ENCODE peak calls at places on chromosome 18, in four cellular contexts. D is tibial nerve, P is keratinocyte, H is A673. B is an unnamed sample.

GRCh38 chr18:42245137-42245536 is 290.1 kb downstream of the PIK3C3 start:
- DNase-seq in D (no peak), P (no peak), H (no peak), B (no peak)

GRCh38 chr18:57957210-57957609 is 86.8 kb upstream of the NEDD4L start:
- DNase-seq in D (no peak), P (no peak), H (no peak), B (no peak)

GRCh38 chr18:70232251-70232650 is 26.8 kb upstream of the RTTN start:
- DNase-seq in D (no peak), P (no peak), H (no peak), B (no peak)

GRCh38 chr18:63131106-63131943 is 188.2 kb downstream of the BCL2 start:
- DNase-seq in D (peak; percentile 88), P (no peak), H (peak; percentile 61), B (peak; percentile 36)

GRCh38 chr18:63762518-63762917 is 12.7 kb upstream of the SERPINB7 start:
- DNase-seq in D (no peak), P (no peak), H (no peak), B (no peak)

GRCh38 chr18:27605107-27605834 is 420.2 kb upstream of the CHST9 start:
- DNase-seq in D (peak; percentile 60), P (peak; percentile 33), H (peak; percentile 81), B (no peak)

GRCh38 chr18:56089607-56090258 is 501.7 kb upstream of the TCF4 start:
- DNase-seq in D (no peak), P (no peak), H (no peak), B (no peak)

GRCh38 chr18:22814329-22814703 is 118.8 kb upstream of the RBBP8 start:
- DNase-seq in D (no peak), P (no peak), H (no peak), B (no peak)

GRCh38 chr18:38369772-38370690 is 804.4 kb upstream of the CELF4 start:
- DNase-seq in D (no peak), P (no peak), H (no peak), B (no peak)

GRCh38 chr18:63763831-63764600 is 11.2 kb upstream of the SERPINB7 start:
- DNase-seq in D (no peak), P (no peak), H (no peak), B (no peak)

GRCh38 chr18:39786477-39786876 is 2168.6 kb upstream of the PIK3C3 start:
- DNase-seq in D (no peak), P (no peak), H (no peak), B (no peak)

GRCh38 chr18:47263197-47263827 is 11.9 kb upstream of the SKOR2 start:
- DNase-seq in D (no peak), P (no peak), H (no peak), B (no peak)
- TF ChIP-seq CTCF in D (no peak), P (no peak), H (peak; percentile 66), B (no peak)

DNA sequence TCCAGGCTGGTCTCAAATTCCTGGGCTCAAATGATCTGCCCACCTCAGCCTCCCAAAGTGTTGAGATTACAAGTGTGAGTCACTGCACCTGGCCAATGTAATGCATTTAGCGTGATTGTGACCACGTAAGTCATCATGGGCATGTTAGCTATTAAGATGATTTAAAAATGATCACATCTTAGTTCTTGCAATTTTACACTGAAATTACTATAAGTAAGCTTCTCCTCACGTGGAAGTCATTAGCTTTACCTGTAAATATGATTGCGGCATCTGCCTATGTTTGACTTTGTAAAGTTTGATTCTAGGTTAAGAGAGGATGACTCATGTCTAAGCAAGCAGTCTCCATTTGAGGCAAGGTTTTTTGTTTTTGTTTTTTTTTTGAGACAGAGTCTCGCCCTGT is 85.5 kb downstream of the PMAIP1 start:
- DNase-seq in D (no peak), P (no peak), H (no peak), B (no peak)
- H3K4me3 ChIP-seq in D (no peak overlapping the region), P (no peak overlapping the region), H (no peak overlapping the region), B (no peak overlapping the region)

GRCh38 chr18:67896471-67896870 is 380.0 kb upstream of the DSEL start:
- DNase-seq in D (no peak), P (no peak), H (no peak), B (no peak)
- H3K27ac ChIP-seq in D (no peak overlapping the region), P (no peak overlapping the region), H (no peak overlapping the region), B (no peak overlapping the region)

DNA sequence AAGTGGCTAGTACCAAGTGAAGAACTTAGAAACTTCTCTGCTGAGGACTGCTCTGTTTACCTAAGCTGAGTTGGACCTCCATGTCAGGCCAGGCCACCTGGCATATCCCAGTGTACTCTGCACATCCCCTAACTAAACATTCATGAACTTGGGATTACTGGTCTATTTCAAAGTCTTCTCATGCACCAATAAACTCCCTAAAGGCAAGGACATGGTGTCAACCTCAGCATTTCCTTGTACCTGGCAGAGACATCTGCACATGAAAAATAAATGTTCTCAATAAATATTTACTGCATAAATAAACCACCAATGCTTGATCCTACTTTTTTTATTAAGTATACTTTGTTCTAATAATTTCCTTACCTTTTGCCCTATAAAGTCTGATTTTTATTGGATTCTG is 124.8 kb downstream of the LAMA1 start:
- DNase-seq in D (no peak), P (no peak), H (no peak), B (no peak)
- TF ChIP-seq CTCF in D (no peak), P (no peak), H (no peak), B (no peak)

DNA sequence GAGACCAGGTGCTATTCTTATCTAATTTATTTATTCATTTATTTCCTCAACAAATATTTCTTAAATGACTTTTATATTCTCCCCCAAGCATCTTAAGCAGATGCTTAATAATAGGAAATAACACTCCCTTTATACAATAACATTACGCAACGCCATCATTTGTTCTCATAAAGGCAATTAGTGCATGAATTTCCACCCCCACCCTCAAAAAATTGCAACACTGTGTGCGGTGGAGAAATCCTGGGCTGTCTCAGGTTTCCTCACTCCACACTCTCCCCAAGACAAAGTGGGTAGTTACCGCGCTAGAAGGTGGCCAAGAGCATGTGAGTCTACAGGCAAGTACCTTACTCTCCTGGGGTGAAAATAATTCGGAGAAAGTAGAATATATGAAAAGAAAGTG is 37.0 kb upstream of the CTDP1 start:
- DNase-seq in D (no peak), P (no peak), H (peak; percentile 11), B (no peak)
- H3K4me3 ChIP-seq in D (no peak overlapping the region), P (no peak overlapping the region), H (no peak overlapping the region), B (no peak overlapping the region)

GRCh38 chr18:48076461-48076860 is 146.0 kb upstream of the SMAD2 start:
- DNase-seq in D (no peak), P (no peak), H (no peak), B (no peak)
- H3K27ac ChIP-seq in D (no peak overlapping the region), P (no peak overlapping the region), H (no peak overlapping the region), B (no peak overlapping the region)

DNA sequence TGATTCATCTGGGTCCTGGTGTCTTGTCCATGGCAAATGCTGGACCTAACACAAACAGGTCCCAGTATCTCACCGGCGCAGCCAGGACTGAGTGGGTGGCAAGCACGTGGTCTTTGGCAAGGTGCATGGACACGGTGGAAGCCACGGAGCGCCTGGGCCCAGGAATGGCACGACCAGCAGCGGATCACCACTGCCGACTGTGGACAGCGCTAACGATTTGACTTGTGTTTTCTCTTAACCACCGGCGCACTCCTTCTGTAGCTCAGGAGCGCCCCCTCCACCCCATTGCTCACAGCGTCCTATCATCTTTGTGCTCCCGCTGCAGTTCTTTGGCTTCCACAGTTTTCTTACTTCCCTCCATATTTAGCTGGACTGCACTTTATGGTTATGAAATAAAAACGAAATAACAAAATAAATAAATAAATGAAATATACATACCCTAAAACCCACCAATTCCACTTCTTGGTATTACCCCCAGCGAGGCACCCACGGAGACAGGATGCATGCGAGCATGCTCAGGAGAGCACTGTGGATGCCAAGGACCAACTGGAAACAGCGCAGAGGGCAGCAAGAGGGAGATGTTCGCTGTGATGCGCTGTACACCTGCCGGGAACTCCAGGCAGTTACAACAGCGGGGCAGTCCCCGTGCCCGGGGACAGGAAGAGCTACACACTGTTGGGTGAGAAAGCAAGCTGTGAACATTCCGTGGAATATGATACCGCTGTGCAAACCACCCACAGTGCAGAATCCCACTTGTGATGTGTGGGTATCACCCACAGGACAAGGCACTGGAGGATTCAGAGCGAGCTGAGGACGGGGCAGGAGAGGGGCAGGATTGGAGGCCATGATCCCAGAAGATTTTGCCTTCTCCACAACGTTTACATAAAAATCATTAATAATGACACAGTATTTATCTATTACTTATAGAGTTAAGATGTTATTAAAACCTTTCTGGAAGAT is 7.0 kb upstream of the CIDEA start:
- DNase-seq in D (no peak), P (no peak), H (peak; percentile 55), B (no peak)
- TF ChIP-seq CTCF in D (no peak), P (peak; percentile 47), H (peak; percentile 69), B (no peak)

DNA sequence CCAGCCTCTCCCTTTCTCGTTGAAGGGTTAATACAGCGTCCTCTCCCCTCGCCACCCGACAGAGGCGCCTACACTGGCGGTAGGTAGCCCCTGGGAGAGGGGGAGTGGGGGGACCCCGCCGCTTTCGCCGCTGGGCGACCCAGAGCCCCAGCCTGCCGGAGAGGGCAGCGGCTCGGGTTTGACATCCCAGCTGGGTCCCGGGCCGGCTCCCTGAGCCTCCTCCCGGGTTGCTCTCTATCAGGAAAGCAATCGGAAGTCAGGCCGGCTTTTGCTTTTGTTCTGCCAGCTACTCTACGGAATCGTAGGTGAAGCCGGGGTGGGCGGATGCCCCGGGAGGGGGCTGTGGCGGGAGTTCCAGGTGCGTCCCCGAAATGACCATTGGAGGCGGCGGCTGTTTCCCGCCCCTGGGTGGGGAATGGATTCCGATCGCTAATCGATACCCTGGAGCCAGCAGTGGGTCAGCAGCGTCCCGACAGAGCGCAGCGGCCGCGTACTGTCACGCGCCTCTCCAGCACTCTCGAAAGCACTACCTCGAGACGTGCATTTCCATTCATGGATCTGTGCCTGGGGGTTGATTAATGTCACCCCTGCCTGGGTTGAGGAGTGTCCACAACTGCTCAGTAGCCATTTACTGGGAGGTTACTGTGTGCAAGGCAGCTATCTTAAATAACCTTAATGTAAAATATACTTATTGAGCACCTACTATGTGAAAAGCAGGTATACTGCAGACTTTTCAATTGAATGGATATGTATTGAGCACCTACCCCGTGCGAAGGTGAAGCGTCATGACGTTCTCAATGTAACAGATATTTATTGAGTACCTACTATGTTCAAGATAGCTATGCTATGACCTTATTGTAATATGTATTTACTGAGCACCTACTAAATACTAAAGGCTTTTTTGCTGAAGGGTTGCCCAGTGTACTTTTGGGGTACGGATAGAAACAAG is 1.1 kb downstream of the MAPK4 start:
- DNase-seq in D (no peak), P (no peak), H (no peak), B (no peak)
- H3K4me3 ChIP-seq in D (peak overlapping the region; percentile 87), P (peak overlapping the region; percentile 64), H (peak overlapping the region; percentile 56), B (peak overlapping the region; percentile 72)